ENCODE peak calls at places on chromosomes 7 and 10, in four cellular contexts. D is BE2C, X is lower lobe of right lung, H is neuronal stem cell. V is an unnamed sample.

GRCh38 chr7:66905689-66906088 is 15.3 kb upstream of the TMEM248 start:
- DNase-seq in D (no peak), X (no peak), H (no peak), V (no peak)

GRCh38 chr10:88886557-88886956 is 6.5 kb downstream of the STAMBPL1 start:
- DNase-seq in D (no peak), X (no peak), H (no peak), V (no peak)

GRCh38 chr7:42143605-42144252 is 93.3 kb downstream of the GLI3 start:
- DNase-seq in D (no peak), X (no peak), H (no peak), V (no peak)

GRCh38 chr10:79079490-79080355 is 11.0 kb downstream of the ZMIZ1 start:
- DNase-seq in D (peak; percentile 48), X (peak; percentile 62), H (no peak), V (no peak)

GRCh38 chr10:100075426-100076220 is 6.0 kb downstream of the CPN1 start:
- DNase-seq in D (no peak), X (no peak), H (no peak), V (no peak)

GRCh38 chr10:6746782-6747181 is 166.7 kb upstream of the PRKCQ start:
- DNase-seq in D (no peak), X (no peak), H (no peak), V (no peak)

GRCh38 chr7:29194594-29195417 is at the start of gene CHN2:
- DNase-seq in D (peak; percentile 31), X (peak; percentile 76), H (peak; percentile 62), V (peak; percentile 60)

GRCh38 chr7:107405559-107405958 is 64.3 kb upstream of the GPR22 start:
- DNase-seq in D (no peak), X (no peak), H (no peak), V (no peak)

GRCh38 chr7:24917510-24918239 is 62.3 kb downstream of the OSBPL3 start:
- DNase-seq in D (no peak), X (no peak), H (no peak), V (no peak)

GRCh38 chr7:143411976-143412708 is 3.5 kb upstream of the EPHA1 start:
- DNase-seq in D (no peak), X (no peak), H (no peak), V (no peak)
- H3K4me1 ChIP-seq in D (no peaks in the 10 kb centered on the region), X (peaks cover 46% of the 10 kb centered on the region), H (peaks cover 7% of the 10 kb centered on the region), V (peaks cover 24% of the 10 kb centered on the region)

GRCh38 chr10:102614888-102615287 is 29.4 kb upstream of the TRIM8 start:
- DNase-seq in D (no peak), X (peak; percentile 6), H (no peak), V (no peak)

GRCh38 chr10:102615361-102615760 is 28.9 kb upstream of the TRIM8 start:
- DNase-seq in D (peak; percentile 66), X (peak; percentile 54), H (no peak), V (peak; percentile 32)

GRCh38 chr10:102616071-102616770 is 28.1 kb upstream of the TRIM8 start:
- DNase-seq in D (peak; percentile 27), X (peak; percentile 51), H (no peak), V (no peak)

GRCh38 chr10:102617816-102618215 is 26.5 kb upstream of the TRIM8 start:
- DNase-seq in D (no peak), X (peak; percentile 20), H (no peak), V (no peak)

DNA sequence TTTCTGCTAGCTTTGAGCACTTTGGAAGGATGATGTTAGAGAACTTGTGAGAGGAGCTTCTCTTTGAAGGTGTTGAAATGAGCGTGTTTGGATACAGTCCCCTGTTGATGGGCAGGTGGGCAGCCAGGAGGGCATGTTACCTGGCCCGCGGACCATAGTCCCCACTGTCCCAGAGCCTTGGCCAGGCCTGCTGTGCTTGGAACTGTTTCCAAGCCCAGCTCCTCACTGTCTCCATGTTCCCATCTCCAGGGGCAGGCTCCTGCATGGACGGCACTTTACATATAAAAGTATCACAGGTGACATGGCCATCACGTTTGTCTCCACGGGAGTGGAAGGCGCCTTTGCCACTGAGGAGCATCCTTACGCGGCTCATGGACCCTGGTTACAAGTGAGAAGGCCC is 27.2 kb upstream of the TRIM8 start:
- DNase-seq in D (no peak), X (peak; percentile 13), H (no peak), V (no peak)
- H3K4me1 ChIP-seq in D (peaks cover 37% of the 10 kb centered on the region), X (peaks cover 88% of the 10 kb centered on the region), H (peaks cover 18% of the 10 kb centered on the region), V (peaks cover 19% of the 10 kb centered on the region)

GRCh38 chr10:132451506-132452215 is 54.7 kb downstream of the PWWP2B start:
- DNase-seq in D (peak; percentile 16), X (peak; percentile 55), H (no peak), V (no peak)

GRCh38 chr10:132449051-132449825 is 52.2 kb downstream of the PWWP2B start:
- DNase-seq in D (peak; percentile 58), X (peak; percentile 87), H (no peak), V (peak; percentile 20)

GRCh38 chr10:132449826-132450211 is 52.8 kb downstream of the PWWP2B start:
- DNase-seq in D (no peak), X (peak; percentile 49), H (no peak), V (no peak)

GRCh38 chr10:132450825-132451505 is 54.0 kb downstream of the PWWP2B start:
- DNase-seq in D (peak; percentile 3), X (peak; percentile 46), H (no peak), V (no peak)

DNA sequence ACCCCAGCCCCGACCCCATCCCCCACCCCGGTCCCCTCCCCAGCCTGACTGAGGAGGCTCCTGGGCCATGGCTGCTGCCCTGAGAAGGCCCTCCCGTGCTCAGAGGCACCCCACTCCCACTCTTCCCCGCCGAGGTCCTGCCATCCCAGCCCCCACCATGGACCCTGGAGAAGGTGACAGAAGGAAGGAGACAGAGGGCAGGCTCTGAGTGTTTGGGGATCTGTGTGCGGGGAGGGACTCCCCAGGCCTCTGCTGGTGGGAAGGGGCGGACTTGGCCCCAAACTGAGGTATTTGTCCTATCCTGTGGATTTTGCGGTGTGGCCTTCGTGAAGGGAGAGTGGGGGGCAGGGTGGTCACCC is 53.4 kb downstream of the PWWP2B start:
- DNase-seq in D (no peak), X (no peak), H (no peak), V (no peak)
- H3K4me1 ChIP-seq in D (peaks cover 11% of the 10 kb centered on the region), X (peaks cover 54% of the 10 kb centered on the region), H (peaks cover 28% of the 10 kb centered on the region), V (peaks cover 58% of the 10 kb centered on the region)

DNA sequence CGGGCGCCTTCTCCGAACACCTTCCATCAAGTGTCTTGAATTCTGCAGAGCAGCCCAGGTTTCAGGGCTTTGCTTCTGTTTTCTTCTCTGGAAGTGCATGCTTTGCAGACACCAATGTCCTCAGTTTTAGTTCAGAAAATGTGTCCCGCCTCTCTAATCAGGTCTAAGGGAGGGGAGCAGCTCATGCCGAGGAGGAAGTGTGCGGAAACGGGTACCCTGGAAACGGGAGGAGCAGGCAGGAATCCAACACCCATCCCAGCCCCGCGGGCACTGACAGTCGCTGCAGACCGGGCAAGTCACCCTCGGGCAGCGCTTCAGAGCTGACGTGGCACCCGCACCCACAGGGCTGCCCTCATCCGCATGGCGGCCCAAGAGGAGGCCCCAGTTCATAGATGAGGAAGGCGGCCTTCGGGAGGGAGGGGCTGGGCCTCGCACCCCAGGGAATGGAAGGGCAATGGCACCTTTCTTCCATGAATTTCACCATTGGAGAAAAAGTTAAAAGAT is 338.7 kb downstream of the DNAJB6 start:
- DNase-seq in D (no peak), X (no peak), H (no peak), V (no peak)
- H3K4me1 ChIP-seq in D (no peaks in the 10 kb centered on the region), X (no peaks in the 10 kb centered on the region), H (peaks cover 49% of the 10 kb centered on the region), V (no peaks in the 10 kb centered on the region)

GRCh38 chr7:5681979-5682546 is 99.4 kb downstream of the RNF216 start:
- DNase-seq in D (no peak), X (no peak), H (no peak), V (no peak)
- H3K4me1 ChIP-seq in D (peaks cover 23% of the 10 kb centered on the region), X (peaks cover 60% of the 10 kb centered on the region), H (peaks cover 28% of the 10 kb centered on the region), V (peaks cover 74% of the 10 kb centered on the region)

GRCh38 chr10:71262817-71263216 is 50.4 kb downstream of the UNC5B start:
- DNase-seq in D (no peak), X (no peak), H (no peak), V (no peak)
- H3K4me1 ChIP-seq in D (peaks cover 86% of the 10 kb centered on the region), X (peaks cover 18% of the 10 kb centered on the region), H (peaks cover 14% of the 10 kb centered on the region), V (no peaks in the 10 kb centered on the region)

DNA sequence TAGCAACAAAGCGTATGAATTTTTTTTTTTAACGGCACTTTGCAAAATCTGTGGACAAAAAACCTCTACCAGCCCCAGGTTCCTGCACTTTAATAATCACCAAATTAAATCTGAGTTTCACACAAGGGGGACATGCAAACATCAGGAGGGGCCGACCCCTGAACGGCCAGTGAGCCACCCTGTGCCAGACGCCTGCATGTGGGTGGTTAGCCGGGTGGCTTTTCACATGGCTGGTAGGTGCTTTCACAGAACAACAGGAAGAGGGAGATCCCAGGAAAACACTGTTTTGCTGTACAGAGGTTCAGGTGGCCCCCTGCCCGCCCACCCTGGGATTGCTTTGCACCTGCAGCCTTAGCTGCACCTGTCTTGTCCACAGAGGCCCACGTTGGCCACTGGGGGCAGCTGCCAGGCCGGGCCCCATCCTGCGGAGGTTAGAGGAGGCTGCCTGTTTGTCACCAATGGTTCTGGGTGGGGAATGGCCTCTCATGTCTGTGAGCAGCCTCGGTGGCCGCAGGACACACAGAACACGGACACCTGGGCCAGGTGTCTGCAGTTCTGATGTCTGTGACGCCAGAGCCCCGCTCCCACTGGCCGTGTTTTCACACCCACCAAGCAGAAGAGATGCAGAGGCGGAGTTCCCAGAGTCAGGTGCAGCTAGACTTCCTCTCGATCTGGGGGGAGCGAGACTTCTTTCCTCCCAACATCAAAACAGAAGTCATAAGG is 107.7 kb downstream of the FAM53B start:
- DNase-seq in D (no peak), X (no peak), H (no peak), V (peak; percentile 41)
- H3K4me1 ChIP-seq in D (peaks cover 9% of the 10 kb centered on the region), X (peaks cover 68% of the 10 kb centered on the region), H (peaks cover 14% of the 10 kb centered on the region), V (peaks cover 56% of the 10 kb centered on the region)

GRCh38 chr10:93461807-93462178 is 20.3 kb downstream of the MYOF start:
- DNase-seq in D (peak; percentile 18), X (no peak), H (no peak), V (no peak)
- H3K4me1 ChIP-seq in D (no peaks in the 10 kb centered on the region), X (peaks cover 85% of the 10 kb centered on the region), H (peaks cover 15% of the 10 kb centered on the region), V (no peaks in the 10 kb centered on the region)

GRCh38 chr7:35731349-35731748 is 36.4 kb upstream of the HERPUD2 start:
- DNase-seq in D (no peak), X (no peak), H (no peak), V (no peak)
- H3K4me1 ChIP-seq in D (peaks cover 33% of the 10 kb centered on the region), X (peaks cover 8% of the 10 kb centered on the region), H (no peaks in the 10 kb centered on the region), V (peaks cover 38% of the 10 kb centered on the region)

DNA sequence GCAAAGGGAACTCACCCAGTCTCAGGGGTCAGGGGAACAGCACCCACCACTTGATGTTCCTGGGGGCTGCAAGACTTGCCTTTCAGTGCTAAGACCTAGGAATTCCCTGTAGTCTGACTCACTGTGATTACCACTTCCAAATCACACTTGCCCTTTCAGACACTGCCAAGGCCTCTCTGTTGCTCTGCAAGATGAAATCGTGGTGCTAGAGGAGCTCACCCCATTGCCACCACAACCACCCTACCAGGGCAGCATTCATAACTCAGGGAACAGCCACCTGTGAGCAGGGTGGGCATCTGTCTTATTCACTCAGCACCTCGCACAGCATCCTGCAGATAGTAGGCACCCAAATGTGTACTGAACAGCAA is 36.5 kb downstream of the XPNPEP1 start:
- DNase-seq in D (no peak), X (no peak), H (no peak), V (no peak)
- H3K4me1 ChIP-seq in D (peaks cover 7% of the 10 kb centered on the region), X (peaks cover 18% of the 10 kb centered on the region), H (peaks cover 8% of the 10 kb centered on the region), V (no peaks in the 10 kb centered on the region)